ENCODE peak calls at places on chromosomes 13 and 19, in nine cellular contexts. M is fibroblast of lung; K is colonic mucosa; J is right lobe of liver; D is CD8-positive, alpha-beta T cell; B is prostate gland; V is GM23338; R is left ventricle myocardium inferior; A is GM12878. S is an unnamed sample. For H3K4me1 and H3K36me3, the result is how much of the 10 kb centered on the place peaks cover.

GRCh38 chr19:12482505-12482886 is 2.1 kb downstream of the ZNF709 start:
- DNase-seq in M (peak), K (no peak), B (no peak), V (no peak), R (no peak), A (peak), J (no peak), D (no peak), S (no peak)

GRCh38 chr13:110010433-110011135 is 224.2 kb upstream of the IRS2 start:
- DNase-seq in B (no peak), J (no peak), K (no peak), M (peak), A (no peak), D (no peak), R (no peak), V (no peak), S (no peak)

GRCh38 chr19:28633223-28634030 is 579.5 kb downstream of the UQCRFS1 start:
- DNase-seq in D (peak), B (no peak), A (no peak), J (peak), K (peak), M (peak), V (peak), R (no peak), S (peak)

GRCh38 chr13:77832339-77833100 is 86.1 kb downstream of the EDNRB start:
- DNase-seq in M (peak), K (no peak), R (no peak), B (no peak), V (no peak), J (no peak), D (no peak), A (no peak), S (no peak)

GRCh38 chr19:4061178-4061682 is 5.5 kb downstream of the ZBTB7A start:
- DNase-seq in M (no peak), R (peak), D (peak), B (peak), A (no peak), K (peak), J (peak), V (peak), S (peak)

GRCh38 chr13:51148952-51149573 is 38.0 kb upstream of the C13orf42 start:
- DNase-seq in B (peak), V (peak), K (no peak), D (no peak), J (no peak), A (no peak), R (no peak), M (peak), S (no peak)

GRCh38 chr13:113907637-113908617 is 44.1 kb upstream of the GAS6 start:
- DNase-seq in K (peak), D (no peak), J (no peak), B (no peak), R (no peak), V (no peak), A (no peak), M (peak), S (no peak)

GRCh38 chr19:57769345-57770131 is at the start of gene ZNF586:
- DNase-seq in B (peak), R (peak), J (peak), M (peak), K (peak), D (peak), A (peak), V (peak), S (peak)

GRCh38 chr19:37654118-37654517 is 1.1 kb downstream of the ZFP30 start:
- DNase-seq in K (no peak), D (no peak), B (no peak), J (no peak), M (peak), R (no peak), V (no peak), A (no peak), S (no peak)

GRCh38 chr19:53466726-53467125 is 807 bp upstream of the ZNF813 start:
- DNase-seq in B (no peak), J (no peak), K (no peak), A (no peak), D (no peak), M (no peak), V (no peak), R (no peak), S (no peak)

GRCh38 chr13:31807090-31807541 is 67.8 kb downstream of the RXFP2 start:
- DNase-seq in R (no peak), V (no peak), M (peak), B (no peak), A (no peak), J (no peak), D (peak), K (no peak), S (no peak)

GRCh38 chr13:48400090-48400694 is 12.7 kb downstream of the LPAR6 start:
- DNase-seq in D (no peak), A (no peak), V (no peak), B (no peak), K (no peak), M (peak), R (no peak), J (no peak), S (no peak)

GRCh38 chr19:54133957-54134590 is 3.5 kb upstream of the CNOT3 start:
- DNase-seq in A (no peak), V (peak), R (no peak), D (no peak), M (no peak), J (no peak), K (no peak), B (no peak), S (no peak)

GRCh38 chr19:397941-398706 is 10.8 kb downstream of the C2CD4C start:
- DNase-seq in M (no peak), B (no peak), J (peak), V (no peak), A (no peak), D (no peak), R (no peak), K (no peak), S (no peak)

GRCh38 chr13:37058801-37059135 is 720 bp downstream of the SUPT20H start:
- DNase-seq in D (peak), M (peak), R (no peak), J (no peak), V (peak), A (peak), B (no peak), K (peak), S (no peak)

GRCh38 chr13:30340367-30341184 is 33.2 kb upstream of the KATNAL1 start:
- DNase-seq in J (peak), B (no peak), D (no peak), V (no peak), A (no peak), M (peak), R (peak), K (peak), S (no peak)

GRCh38 chr13:97281028-97281427 is 58.9 kb downstream of the MBNL2 start:
- DNase-seq in V (no peak), A (no peak), K (no peak), J (no peak), R (no peak), D (no peak), B (no peak), M (no peak), S (no peak)

GRCh38 chr13:97283888-97284287 is 61.8 kb downstream of the MBNL2 start:
- DNase-seq in B (no peak), M (no peak), A (no peak), D (no peak), R (no peak), V (no peak), J (no peak), K (no peak), S (no peak)

GRCh38 chr13:97284558-97284957 is 62.4 kb downstream of the MBNL2 start:
- DNase-seq in B (no peak), R (no peak), V (no peak), K (no peak), D (no peak), J (no peak), M (peak), A (no peak), S (no peak)

GRCh38 chr13:97280478-97280877 is 58.3 kb downstream of the MBNL2 start:
- DNase-seq in M (peak), K (no peak), V (no peak), R (no peak), J (no peak), A (no peak), D (no peak), B (no peak), S (no peak)

GRCh38 chr13:97282705-97283104 is 60.6 kb downstream of the MBNL2 start:
- DNase-seq in A (no peak), M (peak), B (no peak), R (no peak), K (no peak), D (no peak), V (no peak), J (no peak), S (no peak)
- H3K4me1 ChIP-seq in A (under half), M (under half), B (under half), R (half or more), K (under half), D (under half), V (under half), J (half or more), S (under half)

GRCh38 chr19:2724148-2724557 is 3.0 kb upstream of the DIRAS1 start:
- DNase-seq in D (no peak), A (no peak), M (no peak), V (peak), K (no peak), B (no peak), R (no peak), J (no peak), S (no peak)
- TF ChIP-seq CTCF in D (no peak), A (no peak), M (no peak), V (peak), K (no peak), B (no peak), R (no peak), J (no peak), S (no peak)

GRCh38 chr13:19967619-19968018 is 9.1 kb downstream of the ZMYM2 start:
- DNase-seq in J (no peak), D (no peak), K (no peak), A (no peak), V (no peak), R (no peak), B (no peak), M (no peak), S (no peak)
- H3K36me3 ChIP-seq in J (under half), D (under half), K (under half), A (under half), V (under half), R (under half), B (under half), M (under half), S (under half)

GRCh38 chr19:55676384-55676783 is 1.4 kb downstream of the EPN1 start:
- DNase-seq in K (no peak), J (no peak), B (peak), D (no peak), V (no peak), R (no peak), A (no peak), M (peak), S (peak)

GRCh38 chr19:55673889-55674288 is 1.1 kb upstream of the EPN1 start:
- DNase-seq in J (no peak), R (no peak), A (no peak), K (no peak), D (no peak), B (no peak), M (no peak), V (no peak), S (peak)

GRCh38 chr19:55675661-55676354 is 782 bp downstream of the EPN1 start:
- DNase-seq in J (no peak), M (no peak), A (no peak), V (no peak), B (no peak), K (no peak), R (no peak), D (no peak), S (no peak)

GRCh38 chr19:55674459-55674840 is 576 bp upstream of the EPN1 start:
- DNase-seq in K (no peak), V (no peak), J (no peak), M (no peak), D (no peak), R (no peak), A (no peak), B (no peak), S (no peak)

DNA sequence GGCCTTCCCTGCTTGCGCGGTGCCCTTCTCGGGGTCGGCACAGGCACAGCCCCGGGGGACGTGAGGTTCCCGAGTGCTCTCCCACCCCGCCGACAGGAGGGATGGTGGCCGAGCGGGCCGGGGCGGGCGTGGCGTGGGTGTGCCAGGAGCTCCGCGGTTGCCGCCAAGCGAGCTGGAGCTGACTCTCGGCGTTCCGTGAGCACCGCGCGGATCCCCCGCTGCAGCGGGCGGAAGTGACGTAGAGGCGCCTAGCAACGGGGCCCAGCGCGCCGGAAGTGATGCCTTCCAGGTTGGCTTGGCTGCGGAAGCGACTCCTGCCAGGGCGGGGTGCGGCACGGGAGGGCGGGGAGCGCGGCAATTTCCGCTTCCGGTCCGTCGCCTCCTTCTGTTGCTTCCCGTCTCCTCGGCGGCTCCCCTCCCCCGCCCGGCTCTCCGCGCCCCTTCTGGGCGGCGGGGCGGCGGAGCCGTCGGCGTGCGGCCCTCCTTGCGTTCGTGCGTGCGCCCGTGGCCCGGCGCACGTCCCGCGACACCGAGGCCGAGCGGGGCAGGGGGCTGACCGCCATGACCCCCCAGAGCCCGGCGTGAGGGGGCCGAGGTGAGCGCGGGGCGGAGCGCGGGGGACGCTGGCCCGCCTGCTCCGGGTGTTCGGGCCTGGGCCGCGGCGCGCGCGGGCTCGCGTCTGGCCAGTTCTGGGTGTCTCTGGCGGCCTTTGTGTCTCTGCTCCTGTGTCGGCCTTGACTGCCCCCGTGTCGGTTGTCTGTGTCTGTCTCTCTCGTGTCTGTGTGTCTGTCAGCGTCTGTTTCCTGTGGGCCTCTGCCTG is at the start of gene EPN1:
- DNase-seq in R (peak), M (peak), V (peak), A (peak), D (peak), J (peak), K (peak), B (peak), S (peak)
- H3K4me1 ChIP-seq in R (half or more), M (under half), V (under half), A (under half), D (half or more), J (under half), K (under half), B (under half), S (under half)